ENCODE peak calls at places on chromosome 21, in five cellular contexts. K, S, Q, X and N are unnamed samples.

GRCh38 chr21:35217504-35218060 is 168.5 kb upstream of the RUNX1 start:
- DNase-seq in K (peak; percentile 52), X (peak; percentile 93), S (no peak), Q (no peak), N (peak; percentile 88)

GRCh38 chr21:38938343-38938742 is 132.6 kb downstream of the ETS2 start:
- DNase-seq in Q (peak; percentile 74), X (peak; percentile 50), S (no peak), K (no peak), N (no peak)

GRCh38 chr21:14630556-14631069 is 84.5 kb upstream of the SAMSN1 start:
- DNase-seq in Q (no peak), K (no peak), S (no peak), X (no peak), N (no peak)

GRCh38 chr21:32538147-32538792 is 47.1 kb downstream of the TCP10L start:
- DNase-seq in S (no peak), Q (no peak), X (no peak), K (no peak), N (no peak)

GRCh38 chr21:35222541-35222941 is 173.4 kb upstream of the RUNX1 start:
- DNase-seq in Q (no peak), X (peak; percentile 30), S (peak; percentile 40), K (no peak), N (peak; percentile 76)

GRCh38 chr21:25881524-25882376 is 147.0 kb downstream of the GABPA start:
- DNase-seq in Q (peak; percentile 64), X (peak; percentile 67), K (peak; percentile 74), S (peak; percentile 65), N (peak; percentile 41)

GRCh38 chr21:25506887-25507286 is 100.4 kb downstream of the MRPL39 start:
- DNase-seq in Q (no peak), X (peak; percentile 57), K (no peak), S (no peak), N (no peak)

GRCh38 chr21:21801921-21802320 is 803.7 kb downstream of the NCAM2 start:
- DNase-seq in X (no peak), K (no peak), S (no peak), Q (no peak), N (no peak)

GRCh38 chr21:31848339-31848985 is 24.4 kb upstream of the HUNK start:
- DNase-seq in Q (no peak), S (no peak), X (no peak), K (no peak), N (no peak)

GRCh38 chr21:22981819-22982218 is 1983.6 kb downstream of the NCAM2 start:
- DNase-seq in Q (no peak), X (no peak), S (no peak), K (no peak), N (no peak)

GRCh38 chr21:35208117-35208516 is 159.0 kb upstream of the RUNX1 start:
- DNase-seq in Q (no peak), X (no peak), S (no peak), K (no peak), N (no peak)

GRCh38 chr21:15729674-15730483 is at the start of gene USP25:
- DNase-seq in K (peak; percentile 93), X (peak; percentile 87), Q (peak; percentile 96), S (peak; percentile 75), N (peak; percentile 64)

GRCh38 chr21:35571910-35572309 is 488.4 kb downstream of the SETD4 start:
- DNase-seq in X (no peak), K (no peak), S (no peak), Q (no peak), N (no peak)

DNA sequence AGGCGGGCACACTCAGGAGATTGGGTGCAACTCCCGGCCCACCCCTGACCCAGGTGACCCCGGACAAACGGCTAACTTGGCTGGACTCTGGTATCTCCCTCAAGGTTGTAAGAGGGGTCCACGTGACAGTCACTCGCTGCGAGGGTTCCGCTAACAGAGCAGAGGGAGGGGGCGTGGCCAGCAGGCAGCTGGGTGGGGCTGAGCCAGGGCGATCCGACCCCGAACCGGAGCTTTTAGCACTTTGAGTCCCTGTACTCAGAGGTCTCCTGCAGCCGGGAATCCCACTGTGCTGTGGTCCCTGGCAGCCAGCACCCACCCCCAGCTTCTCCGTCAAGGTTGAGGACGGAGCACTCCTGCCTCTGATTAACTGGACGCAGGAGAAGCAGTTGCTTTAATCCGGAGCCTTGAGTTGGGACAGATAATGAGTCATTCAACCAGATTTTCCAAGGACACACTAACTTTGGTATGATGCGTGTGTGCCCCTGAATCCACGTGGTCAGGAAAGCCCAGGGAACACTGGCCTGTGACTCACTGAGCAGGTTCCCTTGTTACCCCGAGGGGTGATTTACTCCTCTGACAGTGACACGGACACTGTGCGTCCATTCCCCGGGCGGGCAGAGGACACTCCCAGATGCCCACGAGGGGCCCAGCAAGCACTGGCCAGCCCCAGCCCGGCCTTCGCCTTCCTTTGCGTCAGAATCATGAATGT is 16.8 kb downstream of the TRPM2 start:
- DNase-seq in X (peak; percentile 61), Q (peak; percentile 71), S (no peak), K (peak; percentile 78), N (no peak)
- H3K4me3 ChIP-seq in X (no peak overlapping the region), Q (no peak overlapping the region), S (no peak overlapping the region), K (no peak overlapping the region), N (no peak overlapping the region)

DNA sequence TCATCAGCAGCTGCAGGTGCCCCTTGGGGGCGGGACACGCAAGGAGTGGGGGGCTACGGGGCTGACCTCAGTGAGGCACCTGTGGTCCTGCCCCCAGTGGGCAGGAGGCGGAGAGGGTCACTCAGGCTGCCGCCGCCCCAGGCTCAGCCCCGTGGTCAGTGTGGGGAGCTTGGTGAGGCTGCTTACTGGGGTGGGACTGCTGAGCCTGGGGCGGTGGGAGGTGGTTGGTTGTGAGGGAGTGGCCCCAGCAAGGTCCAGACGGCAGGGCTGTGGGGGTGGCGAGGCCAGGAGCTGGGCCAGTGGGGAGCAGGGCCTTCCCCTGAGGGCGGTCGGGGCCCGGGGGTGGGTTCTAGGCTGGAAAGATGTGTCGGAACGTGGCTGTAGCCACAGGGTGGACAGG is 14.3 kb downstream of the PFKL start:
- DNase-seq in S (no peak), X (no peak), K (no peak), Q (no peak), N (no peak)
- H4K20me1 ChIP-seq in S (no peaks in the 10 kb centered on the region), X (no peaks in the 10 kb centered on the region), K (no peaks in the 10 kb centered on the region), Q (no peaks in the 10 kb centered on the region), N (no peaks in the 10 kb centered on the region)

GRCh38 chr21:42028754-42029385 is 18.7 kb upstream of the ZBTB21 start:
- DNase-seq in Q (no peak), S (no peak), X (no peak), K (no peak), N (no peak)

GRCh38 chr21:42027804-42028753 is 17.9 kb upstream of the ZBTB21 start:
- DNase-seq in S (no peak), K (no peak), Q (no peak), X (peak; percentile 25), N (no peak)

GRCh38 chr21:42025392-42026071 is 15.4 kb upstream of the ZBTB21 start:
- DNase-seq in S (no peak), X (peak; percentile 92), Q (no peak), K (peak; percentile 28), N (no peak)

GRCh38 chr21:42026072-42026415 is 15.9 kb upstream of the ZBTB21 start:
- DNase-seq in K (no peak), Q (no peak), S (no peak), X (no peak), N (no peak)

GRCh38 chr21:42027085-42027803 is 17.1 kb upstream of the ZBTB21 start:
- DNase-seq in X (no peak), Q (no peak), K (no peak), S (no peak), N (no peak)
- H3K4me1 ChIP-seq in X (peaks cover 9% of the 10 kb centered on the region), Q (no peaks in the 10 kb centered on the region), K (no peaks in the 10 kb centered on the region), S (peaks cover 5% of the 10 kb centered on the region), N (no peaks in the 10 kb centered on the region)

DNA sequence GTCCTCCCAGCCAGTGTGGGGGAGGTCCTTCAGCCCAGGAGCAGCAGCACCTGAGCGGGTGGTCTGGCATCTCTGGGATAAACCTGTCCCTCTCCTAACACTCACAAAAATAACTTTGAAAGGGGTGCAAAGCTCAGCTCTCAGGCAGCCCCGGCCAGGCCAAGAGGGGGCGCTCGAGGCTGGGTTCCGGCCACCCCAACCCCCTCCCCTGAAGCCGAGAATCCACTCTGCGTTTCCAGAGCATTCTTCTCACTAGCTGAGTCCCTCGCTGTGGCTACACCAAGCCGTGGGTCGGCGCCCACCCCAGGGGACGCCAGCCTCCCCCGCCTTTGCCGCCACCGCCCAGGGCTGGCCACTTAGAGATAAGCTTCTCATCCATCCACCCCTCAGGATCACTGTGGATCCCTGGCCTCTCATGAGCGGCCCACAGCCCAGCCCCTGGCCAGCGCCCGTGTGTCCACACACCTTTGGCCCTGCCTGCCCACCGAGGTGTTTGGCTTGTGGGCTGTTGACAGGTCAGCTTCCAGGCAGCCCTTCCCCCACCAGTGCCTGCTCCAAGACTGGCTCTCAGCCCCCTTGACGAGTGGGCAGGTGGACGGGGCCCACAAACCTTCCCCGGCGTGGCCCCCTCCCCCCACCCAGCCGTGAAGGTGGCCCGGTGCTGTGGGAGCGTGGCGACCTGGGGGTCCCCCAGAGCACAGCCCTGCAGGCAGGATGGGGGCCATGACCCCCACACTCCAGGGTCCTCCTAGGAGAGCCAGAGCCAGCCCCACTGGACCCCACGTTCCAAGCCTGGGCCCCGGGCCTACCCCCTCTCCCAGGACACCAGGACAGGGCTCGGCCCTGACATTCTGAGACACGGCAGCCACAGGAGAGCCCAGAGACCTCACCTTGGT is 1.9 kb downstream of the FTCD start:
- DNase-seq in Q (peak; percentile 92), S (peak; percentile 47), K (peak; percentile 82), X (peak; percentile 67), N (no peak)
- H3K4me3 ChIP-seq in Q (no peak overlapping the region), S (no peak overlapping the region), K (no peak overlapping the region), X (peak overlapping the region; percentile 21), N (no peak overlapping the region)

GRCh38 chr21:37079211-37079824 is 6.3 kb downstream of the TTC3 start:
- DNase-seq in S (peak; percentile 13), K (no peak), Q (no peak), X (peak; percentile 24), N (no peak)
- H4K20me1 ChIP-seq in S (peaks cover 5% of the 10 kb centered on the region), K (peaks cover 85% of the 10 kb centered on the region), Q (peaks cover 65% of the 10 kb centered on the region), X (peaks cover 17% of the 10 kb centered on the region), N (no peaks in the 10 kb centered on the region)

DNA sequence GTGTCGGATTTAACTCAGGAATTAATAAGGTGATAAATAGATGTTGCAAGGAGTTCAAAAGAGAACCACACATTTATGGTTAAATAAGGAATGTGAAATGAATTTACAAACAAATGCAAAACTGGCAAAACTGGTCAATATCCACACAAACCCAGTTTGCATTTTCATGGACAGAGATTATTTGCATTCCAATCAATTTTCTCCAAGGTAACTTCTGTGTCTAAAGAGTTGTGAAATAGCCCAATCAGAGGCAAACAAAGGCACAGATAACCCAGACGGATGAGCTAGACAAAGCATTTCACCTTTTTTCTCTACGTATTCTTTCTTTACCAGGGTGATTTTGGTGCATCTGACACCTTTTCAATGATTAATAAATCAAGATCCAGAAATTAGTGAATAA is 63.9 kb downstream of the MAP3K7CL start:
- DNase-seq in X (no peak), Q (no peak), K (no peak), S (no peak), N (peak; percentile 92)
- H3K4me1 ChIP-seq in X (peaks cover 71% of the 10 kb centered on the region), Q (peaks cover 4% of the 10 kb centered on the region), K (peaks cover 19% of the 10 kb centered on the region), S (peaks cover 32% of the 10 kb centered on the region), N (peaks cover 81% of the 10 kb centered on the region)